ENCODE peak calls at places on chromosomes 11 and 22, in eight cellular contexts. I is cardiac muscle cell, B is stomach, H is OCI-LY7, G is endothelial cell, R is endothelial cell of umbilical vein, W is right lobe of liver, F is HFFc6. T is an unnamed sample.

GRCh38 chr11:127843483-127844396 is 743.6 kb downstream of the ETS1 start:
- DNase-seq in I (peak; percentile 91), B (peak; percentile 67), H (peak; percentile 60), G (peak; percentile 83), R (peak; percentile 54), W (peak; percentile 78), F (peak; percentile 62), T (peak; percentile 47)

GRCh38 chr11:24234822-24235508 is 261.9 kb upstream of the LUZP2 start:
- DNase-seq in I (peak; percentile 75), B (peak; percentile 66), H (no peak), G (no peak), R (peak; percentile 16), W (peak; percentile 53), F (peak; percentile 5), T (no peak)

GRCh38 chr11:92415246-92415645 is 190.6 kb downstream of the FAT3 start:
- DNase-seq in I (no peak), B (no peak), H (no peak), G (no peak), R (no peak), W (no peak), F (no peak), T (no peak)

GRCh38 chr11:413120-414081 is 1.4 kb downstream of the SIGIRR start:
- DNase-seq in I (no peak), B (no peak), H (peak; percentile 25), G (no peak), R (no peak), W (peak; percentile 37), F (no peak), T (no peak)

GRCh38 chr11:63951779-63952536 is 13.2 kb downstream of the NAA40 start:
- DNase-seq in I (no peak), B (no peak), H (peak; percentile 20), G (no peak), R (no peak), W (no peak), F (no peak), T (no peak)

GRCh38 chr11:62445314-62445740 is 26.5 kb downstream of the SCGB1A1 start:
- DNase-seq in I (no peak), B (peak; percentile 53), H (no peak), G (no peak), R (peak; percentile 82), W (no peak), F (no peak), T (no peak)

GRCh38 chr22:38133331-38133730 is 22.8 kb upstream of the BAIAP2L2 start:
- DNase-seq in I (no peak), B (no peak), H (no peak), G (no peak), R (no peak), W (peak; percentile 22), F (no peak), T (no peak)

GRCh38 chr11:107998761-107999160 is 9.9 kb upstream of the CUL5 start:
- DNase-seq in I (no peak), B (no peak), H (no peak), G (no peak), R (no peak), W (no peak), F (no peak), T (no peak)

GRCh38 chr11:68461284-68461861 is 821 bp downstream of the PPP6R3 start:
- DNase-seq in I (peak; percentile 34), B (no peak), H (peak; percentile 41), G (no peak), R (peak; percentile 49), W (no peak), F (no peak), T (no peak)

GRCh38 chr22:32701021-32701420 is 100.5 kb upstream of the TIMP3 start:
- DNase-seq in I (no peak), B (no peak), H (no peak), G (no peak), R (no peak), W (no peak), F (no peak), T (no peak)

GRCh38 chr11:30487200-30487898 is 98.8 kb downstream of the MPPED2 start:
- DNase-seq in I (no peak), B (no peak), H (no peak), G (no peak), R (no peak), W (peak; percentile 43), F (no peak), T (no peak)

DNA sequence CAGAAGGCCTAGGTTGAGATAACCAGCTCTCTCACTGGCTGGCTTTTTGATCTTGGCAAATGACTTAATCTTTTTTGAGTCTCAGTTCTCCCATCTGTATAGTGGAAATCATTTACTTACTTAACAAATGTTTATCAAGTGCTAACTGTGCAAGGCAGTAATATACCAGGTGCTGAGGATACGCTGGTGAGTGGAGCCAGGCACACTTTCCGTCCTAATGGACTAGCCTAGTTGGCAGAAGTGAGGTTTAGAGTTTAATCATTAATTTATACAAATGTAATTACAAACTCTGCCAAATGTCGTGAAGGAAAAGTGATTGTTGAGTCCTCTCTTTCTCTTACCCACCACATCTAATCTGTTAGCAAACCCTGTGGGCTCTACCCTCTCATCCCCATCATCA is 33.3 kb downstream of the EXT2 start:
- DNase-seq in I (no peak), B (no peak), H (no peak), G (no peak), R (no peak), W (no peak), F (no peak), T (no peak)
- TF ChIP-seq CTCF in I (no peak), B (no peak), H (no peak), G (no peak), R (no peak), W (no peak), F (no peak), T (no peak)

GRCh38 chr22:19765477-19766234 is 5.1 kb downstream of the TBX1 start:
- DNase-seq in I (no peak), B (no peak), H (no peak), G (no peak), R (no peak), W (no peak), F (no peak), T (no peak)

GRCh38 chr22:19766235-19766505 is 5.6 kb downstream of the TBX1 start:
- DNase-seq in I (no peak), B (no peak), H (no peak), G (no peak), R (no peak), W (no peak), F (no peak), T (no peak)

GRCh38 chr22:19766506-19767426 is 6.2 kb downstream of the TBX1 start:
- DNase-seq in I (peak; percentile 50), B (peak; percentile 71), H (peak; percentile 60), G (peak; percentile 53), R (no peak), W (peak; percentile 80), F (no peak), T (no peak)

GRCh38 chr22:19769393-19769715 is 8.8 kb downstream of the TBX1 start:
- DNase-seq in I (no peak), B (no peak), H (no peak), G (no peak), R (no peak), W (peak; percentile 41), F (no peak), T (no peak)

GRCh38 chr22:19767427-19768380 is 7.1 kb downstream of the TBX1 start:
- DNase-seq in I (no peak), B (no peak), H (no peak), G (no peak), R (no peak), W (peak; percentile 72), F (no peak), T (no peak)
- TF ChIP-seq CTCF in I (no peak), B (no peak), H (no peak), G (no peak), R (no peak), W (peak; percentile 1), F (no peak), T (no peak)

GRCh38 chr22:45107671-45108070 is 56.1 kb upstream of the NUP50 start:
- DNase-seq in I (no peak), B (no peak), H (no peak), G (no peak), R (no peak), W (no peak), F (no peak), T (no peak)

GRCh38 chr22:45102896-45103420 is 60.8 kb upstream of the NUP50 start:
- DNase-seq in I (no peak), B (no peak), H (no peak), G (no peak), R (no peak), W (no peak), F (no peak), T (no peak)

GRCh38 chr22:45103756-45104155 is 60.0 kb upstream of the NUP50 start:
- DNase-seq in I (no peak), B (no peak), H (no peak), G (no peak), R (no peak), W (no peak), F (no peak), T (no peak)

GRCh38 chr22:45104313-45104712 is 59.4 kb upstream of the NUP50 start:
- DNase-seq in I (no peak), B (no peak), H (no peak), G (no peak), R (no peak), W (no peak), F (no peak), T (no peak)

DNA sequence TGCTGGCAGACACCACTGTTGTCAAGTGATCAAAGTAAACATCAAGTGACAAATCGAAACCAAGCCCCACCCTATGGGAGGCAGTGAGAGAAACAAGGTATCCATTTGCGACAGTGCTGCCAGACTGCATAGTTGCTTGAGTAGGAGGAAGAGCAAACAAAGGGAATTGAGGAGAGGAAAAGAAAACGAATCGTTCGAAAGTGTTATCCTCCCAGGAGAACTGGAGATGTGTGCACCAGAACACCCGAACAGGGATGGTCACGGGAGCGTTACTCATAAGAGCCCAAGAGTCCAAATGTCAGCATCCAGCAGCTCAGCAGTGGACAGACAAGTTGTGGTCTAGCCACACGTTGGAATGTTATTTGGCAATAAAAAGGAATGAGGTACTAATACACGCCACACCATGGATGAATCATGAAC is 58.4 kb upstream of the NUP50 start:
- DNase-seq in I (no peak), B (no peak), H (no peak), G (no peak), R (no peak), W (no peak), F (peak; percentile 62), T (no peak)
- TF ChIP-seq CTCF in I (no peak), B (no peak), H (no peak), G (no peak), R (no peak), W (no peak), F (no peak), T (no peak)

DNA sequence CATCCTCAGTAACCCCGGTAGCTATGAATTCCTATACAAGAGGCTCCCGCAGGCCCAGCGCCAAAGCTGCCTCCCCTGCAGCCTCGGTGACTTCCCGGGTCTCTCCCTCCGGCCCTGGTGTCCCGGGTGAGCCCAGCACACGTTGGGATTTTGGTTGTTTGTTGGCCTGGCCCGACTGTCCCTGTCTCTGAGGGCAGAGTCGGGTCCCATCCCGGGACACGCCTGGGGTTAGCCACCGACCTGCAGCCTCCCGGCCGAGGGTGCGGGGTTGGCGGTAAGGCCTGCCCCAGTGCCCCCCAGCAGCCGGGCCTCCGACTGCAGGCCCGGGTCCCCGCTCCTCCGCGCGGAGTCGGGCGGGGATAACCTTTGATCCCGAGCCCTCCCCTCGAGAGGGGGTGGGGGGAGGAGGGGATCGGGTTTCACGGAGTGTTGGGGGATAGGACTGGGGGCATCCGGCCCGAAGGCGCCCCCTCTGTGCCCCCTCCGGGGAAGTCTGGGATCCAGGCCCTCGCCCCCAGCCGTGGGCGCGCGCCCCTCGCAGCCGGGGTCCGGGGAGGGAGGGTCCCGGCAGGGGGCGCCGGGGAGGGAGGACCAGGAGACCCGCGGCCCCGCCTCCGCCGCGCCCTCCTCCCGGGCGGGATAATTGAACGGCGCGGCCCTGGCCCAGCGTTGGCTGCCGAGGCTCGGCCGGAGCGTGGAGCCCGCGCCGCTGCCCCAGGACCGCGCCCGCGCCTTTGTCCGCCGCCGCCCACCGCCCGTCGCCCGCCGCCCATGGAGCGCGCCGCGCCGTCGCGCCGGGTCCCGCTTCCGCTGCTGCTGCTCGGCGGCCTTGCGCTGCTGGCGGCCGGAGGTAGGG is at the start of gene FBLN1:
- DNase-seq in I (peak; percentile 91), B (no peak), H (no peak), G (peak; percentile 63), R (no peak), W (peak; percentile 43), F (no peak), T (no peak)
- TF ChIP-seq CTCF in I (peak; percentile 17), B (no peak), H (no peak), G (no peak), R (no peak), W (no peak), F (peak; percentile 67), T (peak; percentile 26)